ENCODE peak calls at places on chromosomes 3 and 15, in four cellular contexts. X, W, C and Z are unnamed samples.

GRCh38 chr3:143234521-143234920 is 115.0 kb downstream of the CHST2 start:
- DNase-seq in X (no peak), W (no peak), C (no peak), Z (no peak)

GRCh38 chr3:103873897-103874545 is 1439.2 kb downstream of the ZPLD1 start:
- DNase-seq in X (no peak), W (no peak), C (no peak), Z (no peak)

GRCh38 chr3:183731611-183732010 is 34.0 kb downstream of the YEATS2 start:
- DNase-seq in X (no peak), W (no peak), C (no peak), Z (no peak)

GRCh38 chr3:60153221-60153999 is 1097.8 kb downstream of the FHIT start:
- DNase-seq in X (no peak), W (no peak), C (no peak), Z (no peak)

GRCh38 chr3:16476636-16477035 is 36.9 kb downstream of the RFTN1 start:
- DNase-seq in X (no peak), W (no peak), C (no peak), Z (no peak)

GRCh38 chr15:39594764-39595620 is 14.1 kb downstream of the THBS1 start:
- DNase-seq in X (no peak), W (no peak), C (no peak), Z (no peak)

GRCh38 chr3:111823341-111823830 is 35.7 kb upstream of the PHLDB2 start:
- DNase-seq in X (no peak), W (no peak), C (no peak), Z (no peak)

GRCh38 chr15:68431792-68432401 is at the start of gene ITGA11:
- DNase-seq in X (no peak), W (peak), C (peak), Z (peak)

GRCh38 chr3:61146010-61146569 is 105.2 kb downstream of the FHIT start:
- DNase-seq in X (no peak), W (no peak), C (no peak), Z (no peak)

GRCh38 chr3:127646501-127647046 is 17.6 kb downstream of the PODXL2 start:
- DNase-seq in X (no peak), W (no peak), C (no peak), Z (no peak)

GRCh38 chr3:53227993-53228885 is 27.6 kb downstream of the TKT start:
- DNase-seq in X (no peak), W (no peak), C (no peak), Z (no peak)

GRCh38 chr15:77160562-77161481 is 89.9 kb upstream of the TSPAN3 start:
- DNase-seq in X (no peak), W (no peak), C (no peak), Z (peak)

GRCh38 chr15:77163806-77164384 is 93.0 kb upstream of the TSPAN3 start:
- DNase-seq in X (no peak), W (no peak), C (no peak), Z (no peak)

GRCh38 chr15:77168211-77168610 is 97.3 kb upstream of the TSPAN3 start:
- DNase-seq in X (no peak), W (no peak), C (no peak), Z (no peak)

GRCh38 chr15:77168616-77169015 is 97.7 kb upstream of the TSPAN3 start:
- DNase-seq in X (no peak), W (no peak), C (no peak), Z (no peak)

GRCh38 chr15:77162872-77163633 is 92.1 kb upstream of the TSPAN3 start:
- DNase-seq in X (no peak), W (no peak), C (no peak), Z (no peak)
- TF ChIP-seq CTCF in X (no peak), W (no peak), C (no peak), Z (no peak)

GRCh38 chr3:125374996-125375941 is at the start of gene ZNF148:
- DNase-seq in X (no peak), W (peak), C (peak), Z (peak)
- TF ChIP-seq CTCF in X (no peak), W (no peak), C (no peak), Z (no peak)

GRCh38 chr3:186107148-186108105 is 1.5 kb downstream of the ETV5 start:
- DNase-seq in X (no peak), W (peak), C (peak), Z (peak)

GRCh38 chr3:186108106-186108940 is 566 bp downstream of the ETV5 start:
- DNase-seq in X (no peak), W (peak), C (peak), Z (peak)

GRCh38 chr3:186109897-186110803 is 1.3 kb upstream of the ETV5 start:
- DNase-seq in X (no peak), W (no peak), C (peak), Z (peak)

GRCh38 chr3:186110975-186111974 is 2.4 kb upstream of the ETV5 start:
- DNase-seq in X (no peak), W (no peak), C (no peak), Z (no peak)

DNA sequence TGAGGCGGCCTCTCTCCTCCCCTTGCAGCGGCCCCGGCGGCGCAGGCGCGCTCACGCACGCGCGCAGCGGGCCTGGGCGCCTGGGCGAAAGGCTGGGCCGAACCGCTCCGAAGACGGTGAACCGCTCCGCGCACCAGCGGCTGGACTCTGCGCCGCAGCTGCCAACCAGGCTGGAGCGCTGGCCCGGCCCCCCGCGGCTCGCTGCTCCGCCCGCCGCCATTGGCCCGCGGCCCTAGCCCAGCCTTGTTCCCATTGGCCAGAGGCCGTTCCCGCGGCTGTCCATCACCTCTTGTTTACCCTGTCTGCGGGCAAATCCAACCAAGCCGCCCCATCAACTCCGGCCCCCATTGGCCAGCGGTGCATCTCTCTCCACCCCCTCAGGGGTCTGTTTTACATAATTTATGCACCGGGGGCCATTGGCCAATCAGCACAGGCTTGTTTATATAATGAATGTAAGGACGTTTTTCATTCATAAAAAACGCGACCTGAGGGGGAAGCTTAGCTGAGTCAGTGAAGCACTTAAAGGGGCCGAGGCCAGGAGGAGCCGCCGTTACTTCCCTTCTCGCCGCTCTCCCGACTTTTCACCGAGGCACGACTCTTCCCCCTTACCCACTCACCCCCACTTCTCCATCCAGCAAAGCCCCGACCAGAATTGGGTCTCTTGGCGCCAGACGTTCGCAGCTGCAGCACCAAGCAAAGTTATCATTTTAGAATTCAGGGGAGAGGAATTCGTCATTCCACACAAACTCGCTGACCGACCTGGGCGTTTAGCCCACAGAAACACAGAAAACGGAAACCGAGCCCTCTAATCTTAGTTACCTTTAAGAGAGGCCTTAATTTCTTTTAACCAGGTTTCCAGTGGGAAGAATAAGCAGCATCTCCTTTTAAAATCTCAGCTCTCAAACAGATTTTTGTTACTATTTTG is at the start of gene ETV5:
- DNase-seq in X (peak), W (peak), C (peak), Z (peak)
- TF ChIP-seq CTCF in X (no peak), W (no peak), C (no peak), Z (no peak)

GRCh38 chr15:69732133-69732532 is 279.5 kb downstream of the RPLP1 start:
- DNase-seq in X (no peak), W (no peak), C (no peak), Z (no peak)

GRCh38 chr15:69730281-69731235 is 277.9 kb downstream of the RPLP1 start:
- DNase-seq in X (no peak), W (no peak), C (no peak), Z (peak)

GRCh38 chr15:69731581-69731980 is 279.0 kb downstream of the RPLP1 start:
- DNase-seq in X (no peak), W (no peak), C (no peak), Z (no peak)

GRCh38 chr15:69727257-69727924 is 274.8 kb downstream of the RPLP1 start:
- DNase-seq in X (no peak), W (no peak), C (no peak), Z (no peak)

DNA sequence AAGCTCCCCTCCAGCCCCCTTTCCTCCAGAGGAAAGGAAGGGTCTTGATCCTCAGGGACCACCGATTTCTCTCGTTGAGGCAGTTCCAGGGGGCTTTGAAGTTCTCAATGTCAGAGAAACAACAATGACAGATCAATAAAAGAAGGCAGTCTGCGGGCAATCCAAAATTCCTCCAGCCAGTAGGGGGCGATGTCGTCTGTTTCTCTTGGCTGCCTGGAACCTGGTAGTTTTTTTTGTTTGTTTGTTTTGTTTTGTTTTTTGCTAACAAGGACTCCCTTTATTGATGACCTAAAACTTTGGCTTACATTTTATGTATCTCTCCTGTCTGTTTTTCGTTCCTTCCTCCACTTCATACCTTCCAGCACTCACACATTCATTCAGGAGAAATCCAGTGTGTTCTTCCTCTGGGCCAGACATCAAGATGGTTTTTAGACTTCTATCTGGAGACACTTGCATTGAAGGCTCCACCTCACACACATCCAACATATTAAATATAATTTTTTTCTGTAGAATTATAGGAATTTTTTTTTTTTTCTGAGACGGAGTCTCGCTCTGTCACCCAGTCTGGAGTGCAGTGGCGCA is 276.6 kb downstream of the RPLP1 start:
- DNase-seq in X (peak), W (no peak), C (peak), Z (peak)
- TF ChIP-seq CTCF in X (peak), W (peak), C (peak), Z (peak)